ENCODE peak calls at places on chromosome 7, in five cellular contexts. L is GM20000, G is ureter, D is NCI-H345, A is NCI-H2107. P is an unnamed sample.

GRCh38 chr7:24307294-24307693 is 23.3 kb downstream of the NPY start:
- DNase-seq in D (no peak), L (no peak), A (no peak), G (no peak), P (no peak)

GRCh38 chr7:149734514-149735075 is 38.8 kb downstream of the ZNF467 start:
- DNase-seq in G (no peak), D (peak; percentile 9), L (no peak), A (peak; percentile 39), P (peak; percentile 37)

GRCh38 chr7:43926193-43927043 is at the start of gene UBE2D4:
- DNase-seq in G (peak; percentile 87), D (peak; percentile 88), L (peak; percentile 94), A (peak; percentile 86), P (peak; percentile 97)

GRCh38 chr7:128830231-128831177 is at the start of gene FLNC:
- DNase-seq in D (no peak), G (no peak), L (peak; percentile 52), A (no peak), P (peak; percentile 40)

GRCh38 chr7:149559711-149560110 is 62.1 kb upstream of the ZNF746 start:
- DNase-seq in G (no peak), L (no peak), D (no peak), A (no peak), P (no peak)

GRCh38 chr7:140003913-140004382 is 58.8 kb downstream of the PARP12 start:
- DNase-seq in G (no peak), A (no peak), L (peak; percentile 79), D (peak; percentile 14), P (peak; percentile 74)

GRCh38 chr7:101911800-101912705 is 94.6 kb downstream of the CUX1 start:
- DNase-seq in D (no peak), L (no peak), G (no peak), A (no peak), P (no peak)

GRCh38 chr7:102728-103127 is 89.6 kb upstream of the FAM20C start:
- DNase-seq in A (no peak), G (no peak), L (no peak), D (no peak), P (no peak)

GRCh38 chr7:157235357-157236018 is 96.8 kb downstream of the UBE3C start:
- DNase-seq in G (no peak), D (no peak), L (no peak), A (no peak), P (no peak)

GRCh38 chr7:134593530-134594392 is 44.9 kb downstream of the AKR1B15 start:
- DNase-seq in A (no peak), G (peak; percentile 78), L (no peak), D (no peak), P (no peak)

GRCh38 chr7:30708412-30708811 is 26.2 kb upstream of the CRHR2 start:
- DNase-seq in G (no peak), L (no peak), D (no peak), A (no peak), P (no peak)

GRCh38 chr7:30924624-30925023 is 13.0 kb downstream of the AQP1 start:
- DNase-seq in D (no peak), G (no peak), A (no peak), L (no peak), P (no peak)

GRCh38 chr7:152504367-152504766 is 68.6 kb upstream of the KMT2C start:
- DNase-seq in L (no peak), D (no peak), A (no peak), G (no peak), P (no peak)

GRCh38 chr7:70919491-70920073 is 212.4 kb upstream of the GALNT17 start:
- DNase-seq in A (no peak), L (no peak), D (no peak), G (no peak), P (no peak)

GRCh38 chr7:30727061-30727945 is 24.6 kb upstream of the INMT start:
- DNase-seq in D (no peak), L (no peak), A (no peak), G (no peak), P (no peak)

GRCh38 chr7:1204460-1204859 is 28.2 kb upstream of the UNCX start:
- DNase-seq in L (no peak), A (no peak), G (no peak), D (no peak), P (no peak)

GRCh38 chr7:57354679-57355338 is 95.2 kb upstream of the ZNF716 start:
- DNase-seq in D (no peak), G (no peak), A (no peak), L (no peak), P (peak; percentile 81)

GRCh38 chr7:71095266-71095860 is 36.6 kb upstream of the GALNT17 start:
- DNase-seq in L (no peak), A (no peak), D (no peak), G (no peak), P (no peak)

GRCh38 chr7:124188576-124188975 is 155.7 kb upstream of the TMEM229A start:
- DNase-seq in G (no peak), L (no peak), A (no peak), D (no peak), P (no peak)

GRCh38 chr7:137343483-137343841 is at the start of gene PTN:
- DNase-seq in A (no peak), L (no peak), G (peak; percentile 47), D (peak; percentile 56), P (no peak)

GRCh38 chr7:66921396-66921917 is 432 bp downstream of the TMEM248 start:
- DNase-seq in A (no peak), L (no peak), G (peak; percentile 52), D (no peak), P (peak; percentile 69)

GRCh38 chr7:132891554-132891953 is 190.3 kb downstream of the CHCHD3 start:
- DNase-seq in A (no peak), G (no peak), D (no peak), L (no peak), P (no peak)

GRCh38 chr7:74466196-74466813 is 12.6 kb downstream of the GTF2IRD1 start:
- DNase-seq in L (no peak), G (no peak), A (no peak), D (no peak), P (no peak)

GRCh38 chr7:133330085-133330484 is 77.2 kb downstream of the EXOC4 start:
- DNase-seq in L (no peak), D (no peak), A (no peak), G (no peak), P (no peak)

GRCh38 chr7:77759294-77759889 is 38.8 kb downstream of the TMEM60 start:
- DNase-seq in D (peak; percentile 45), L (peak; percentile 27), G (peak; percentile 67), A (peak; percentile 21), P (peak; percentile 78)

GRCh38 chr7:1800876-1801275 is 130.8 kb downstream of the ELFN1 start:
- DNase-seq in D (no peak), A (no peak), L (no peak), G (peak; percentile 29), P (no peak)

GRCh38 chr7:53383131-53383530 is 347.7 kb downstream of the POM121L12 start:
- DNase-seq in D (no peak), G (no peak), A (no peak), L (no peak), P (no peak)

GRCh38 chr7:124662937-124663336 is 102.7 kb downstream of the GPR37 start:
- DNase-seq in L (no peak), D (no peak), G (no peak), A (no peak), P (no peak)

GRCh38 chr7:13742126-13742525 is 247.3 kb downstream of the ETV1 start:
- DNase-seq in L (no peak), A (no peak), G (peak; percentile 43), D (no peak), P (no peak)

P was measured in RPMI8226.